ENCODE peak calls at places on chromosomes 3 and 15, in five cellular contexts. One of them, this sample, is unnamed.

GRCh38 chr3:53806182-53807116 is 39.8 kb downstream of the CHDH start:
- DNase-seq in IMR-90: peak; percentile 82
- DNase-seq in body of pancreas: peak; percentile 79
- DNase-seq in mesendoderm: no peak
- DNase-seq in thoracic aorta: no peak
- DNase-seq in this sample: peak; percentile 60

GRCh38 chr3:159840900-159841299 is 147.7 kb upstream of the IL12A start:
- DNase-seq in IMR-90: no peak
- DNase-seq in body of pancreas: no peak
- DNase-seq in mesendoderm: no peak
- DNase-seq in thoracic aorta: no peak
- DNase-seq in this sample: no peak

GRCh38 chr3:47065681-47066080 is 86.2 kb downstream of the NBEAL2 start:
- DNase-seq in IMR-90: no peak
- DNase-seq in body of pancreas: no peak
- DNase-seq in mesendoderm: no peak
- DNase-seq in thoracic aorta: no peak
- DNase-seq in this sample: no peak

GRCh38 chr3:194562986-194563385 is 70.2 kb downstream of the TMEM44 start:
- DNase-seq in IMR-90: no peak
- DNase-seq in body of pancreas: no peak
- DNase-seq in mesendoderm: no peak
- DNase-seq in thoracic aorta: no peak
- DNase-seq in this sample: no peak

GRCh38 chr3:52527732-52528595 is 5.7 kb downstream of the NT5DC2 start:
- DNase-seq in IMR-90: no peak
- DNase-seq in body of pancreas: no peak
- DNase-seq in mesendoderm: no peak
- DNase-seq in thoracic aorta: no peak
- DNase-seq in this sample: no peak

GRCh38 chr15:79218588-79219200 is 63.8 kb upstream of the ANKRD34C start:
- DNase-seq in IMR-90: peak; percentile 17
- DNase-seq in body of pancreas: no peak
- DNase-seq in mesendoderm: no peak
- DNase-seq in thoracic aorta: no peak
- DNase-seq in this sample: no peak

GRCh38 chr3:170712336-170712735 is 126.5 kb upstream of the SLC7A14 start:
- DNase-seq in IMR-90: peak; percentile 41
- DNase-seq in body of pancreas: no peak
- DNase-seq in mesendoderm: no peak
- DNase-seq in thoracic aorta: no peak
- DNase-seq in this sample: no peak

GRCh38 chr3:195221876-195222617 is 48.9 kb downstream of the XXYLT1 start:
- DNase-seq in IMR-90: no peak
- DNase-seq in body of pancreas: no peak
- DNase-seq in mesendoderm: no peak
- DNase-seq in thoracic aorta: no peak
- DNase-seq in this sample: no peak

GRCh38 chr3:59573911-59574310 is 524.1 kb upstream of the CFAP20DC start:
- DNase-seq in IMR-90: peak; percentile 88
- DNase-seq in body of pancreas: peak; percentile 13
- DNase-seq in mesendoderm: no peak
- DNase-seq in thoracic aorta: no peak
- DNase-seq in this sample: no peak

GRCh38 chr3:37338500-37338899 is 164.1 kb upstream of the LRRFIP2 start:
- DNase-seq in IMR-90: no peak
- DNase-seq in body of pancreas: no peak
- DNase-seq in mesendoderm: no peak
- DNase-seq in thoracic aorta: no peak
- DNase-seq in this sample: no peak

GRCh38 chr3:48232734-48233133 is 8.2 kb upstream of the ZNF589 start:
- DNase-seq in IMR-90: peak; percentile 50
- DNase-seq in body of pancreas: peak; percentile 90
- DNase-seq in mesendoderm: peak; percentile 80
- DNase-seq in thoracic aorta: no peak
- DNase-seq in this sample: peak; percentile 69

GRCh38 chr15:48887144-48887543 is 9.2 kb downstream of the EID1 start:
- DNase-seq in IMR-90: no peak
- DNase-seq in body of pancreas: no peak
- DNase-seq in mesendoderm: peak; percentile 27
- DNase-seq in thoracic aorta: no peak
- DNase-seq in this sample: no peak

GRCh38 chr3:168123211-168124173 is 27.8 kb upstream of the GOLIM4 start:
- DNase-seq in IMR-90: peak; percentile 4
- DNase-seq in body of pancreas: no peak
- DNase-seq in mesendoderm: no peak
- DNase-seq in thoracic aorta: no peak
- DNase-seq in this sample: no peak

GRCh38 chr3:9396301-9396631 is 1.1 kb upstream of the SETD5 start:
- DNase-seq in IMR-90: peak; percentile 96
- DNase-seq in body of pancreas: peak; percentile 94
- DNase-seq in mesendoderm: peak; percentile 99
- DNase-seq in thoracic aorta: peak; percentile 72
- DNase-seq in this sample: peak; percentile 97

DNA sequence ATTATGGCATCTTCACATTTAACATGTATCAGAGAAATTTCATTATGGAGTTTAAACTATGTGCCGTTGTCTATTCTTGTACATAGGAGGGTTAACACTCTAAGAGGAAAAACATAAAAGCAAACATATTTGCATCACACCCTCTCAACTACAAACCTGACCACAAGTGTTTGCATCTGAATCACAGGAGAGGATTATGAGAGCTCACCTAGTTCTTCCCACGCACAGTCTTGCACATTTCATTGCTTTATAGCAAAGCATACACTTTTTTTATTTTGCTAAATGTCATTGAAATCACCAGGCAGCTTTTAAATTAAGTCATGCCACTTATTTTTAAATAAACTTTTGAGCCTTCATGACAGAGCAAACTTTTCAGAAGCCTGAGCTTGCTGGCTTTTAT is 12.5 kb downstream of the TRAT1 start:
- DNase-seq in IMR-90: no peak
- DNase-seq in body of pancreas: no peak
- DNase-seq in mesendoderm: no peak
- DNase-seq in thoracic aorta: no peak
- DNase-seq in this sample: no peak
- H3K4me3 ChIP-seq in IMR-90: no peak overlapping the region
- H3K4me3 ChIP-seq in body of pancreas: no peak overlapping the region
- H3K4me3 ChIP-seq in mesendoderm: no peak overlapping the region
- H3K4me3 ChIP-seq in thoracic aorta: no peak overlapping the region
- H3K4me3 ChIP-seq in this sample: no peak overlapping the region

DNA sequence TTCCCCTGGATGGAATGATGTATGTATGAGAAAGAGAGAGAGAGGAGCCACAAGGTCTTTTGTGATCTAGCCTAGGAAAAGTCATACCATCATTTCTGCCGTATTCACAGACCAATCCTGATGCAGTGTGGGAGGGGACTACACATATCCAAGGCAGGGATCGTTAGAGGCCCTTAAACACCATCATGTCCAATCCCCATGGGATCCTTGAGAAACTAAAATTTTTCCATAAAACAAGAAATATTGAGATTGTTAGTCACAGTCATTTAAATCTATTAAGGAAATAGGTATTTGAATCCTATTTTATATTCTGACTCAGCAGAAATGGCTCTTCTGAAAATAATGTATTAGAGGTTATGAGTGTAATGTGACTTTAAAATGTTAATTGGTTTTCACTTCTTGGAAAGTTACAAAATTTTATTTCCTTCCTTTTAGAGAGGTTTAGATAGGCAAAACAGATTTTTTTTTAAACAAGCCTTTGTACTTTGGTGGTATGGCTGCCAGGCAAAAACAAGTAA is 65.1 kb upstream of the TSC22D2 start:
- DNase-seq in IMR-90: no peak
- DNase-seq in body of pancreas: no peak
- DNase-seq in mesendoderm: no peak
- DNase-seq in thoracic aorta: no peak
- DNase-seq in this sample: no peak
- H3K4me1 ChIP-seq in IMR-90: peaks cover 9% of the 10 kb centered on the region
- H3K4me1 ChIP-seq in body of pancreas: no peaks in the 10 kb centered on the region
- H3K4me1 ChIP-seq in mesendoderm: peaks cover 8% of the 10 kb centered on the region
- H3K4me1 ChIP-seq in thoracic aorta: peaks cover 11% of the 10 kb centered on the region
- H3K4me1 ChIP-seq in this sample: peaks cover 20% of the 10 kb centered on the region

GRCh38 chr3:146507331-146508120 is 36.9 kb downstream of the PLSCR1 start:
- DNase-seq in IMR-90: no peak
- DNase-seq in body of pancreas: no peak
- DNase-seq in mesendoderm: peak; percentile 86
- DNase-seq in thoracic aorta: no peak
- DNase-seq in this sample: no peak

GRCh38 chr3:146517684-146518435 is 26.5 kb downstream of the PLSCR1 start:
- DNase-seq in IMR-90: no peak
- DNase-seq in body of pancreas: peak; percentile 66
- DNase-seq in mesendoderm: no peak
- DNase-seq in thoracic aorta: no peak
- DNase-seq in this sample: peak; percentile 39

GRCh38 chr3:146511402-146512134 is 32.8 kb downstream of the PLSCR1 start:
- DNase-seq in IMR-90: no peak
- DNase-seq in body of pancreas: peak; percentile 60
- DNase-seq in mesendoderm: peak; percentile 60
- DNase-seq in thoracic aorta: no peak
- DNase-seq in this sample: peak; percentile 61

DNA sequence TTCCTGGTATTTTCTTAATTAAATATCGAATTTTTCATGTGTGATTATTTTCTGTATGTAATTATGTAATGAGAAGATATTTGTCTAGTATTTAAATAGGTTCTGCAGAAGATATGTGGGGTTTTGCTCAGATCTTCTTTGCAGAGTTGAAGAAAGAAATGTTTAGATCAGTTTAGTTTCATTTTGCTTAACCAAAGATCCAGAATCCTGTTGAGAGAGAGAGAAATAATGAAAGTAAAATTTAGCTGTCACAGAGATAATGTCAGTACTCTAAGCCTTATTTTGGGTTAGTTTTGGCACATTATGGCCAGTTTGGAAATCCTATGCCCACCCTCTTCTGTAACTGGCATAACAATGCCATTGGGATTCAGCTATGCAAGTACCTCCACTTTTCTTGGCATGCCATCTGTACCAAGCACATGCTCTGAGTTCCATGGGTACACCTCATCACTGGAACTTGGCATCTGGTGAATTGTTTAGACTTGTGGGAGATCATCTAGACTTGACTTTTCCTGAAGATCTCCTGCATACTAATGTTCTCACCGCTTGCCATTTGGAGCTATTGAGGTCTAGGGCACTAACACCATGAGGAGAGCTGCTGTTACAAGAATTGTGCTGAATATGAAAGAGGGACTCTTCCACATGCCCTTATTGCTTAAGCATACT is 30.9 kb downstream of the PLSCR1 start:
- DNase-seq in IMR-90: peak; percentile 16
- DNase-seq in body of pancreas: no peak
- DNase-seq in mesendoderm: no peak
- DNase-seq in thoracic aorta: no peak
- DNase-seq in this sample: no peak
- H3K4me3 ChIP-seq in IMR-90: peak overlapping the region; percentile 22
- H3K4me3 ChIP-seq in body of pancreas: no peak overlapping the region
- H3K4me3 ChIP-seq in mesendoderm: no peak overlapping the region
- H3K4me3 ChIP-seq in thoracic aorta: peak overlapping the region; percentile 27
- H3K4me3 ChIP-seq in this sample: no peak overlapping the region

GRCh38 chr15:92886229-92886628 is 13.9 kb upstream of the CHD2 start:
- DNase-seq in IMR-90: no peak
- DNase-seq in body of pancreas: no peak
- DNase-seq in mesendoderm: no peak
- DNase-seq in thoracic aorta: no peak
- DNase-seq in this sample: no peak

GRCh38 chr15:92884459-92884812 is 15.7 kb upstream of the CHD2 start:
- DNase-seq in IMR-90: no peak
- DNase-seq in body of pancreas: no peak
- DNase-seq in mesendoderm: no peak
- DNase-seq in thoracic aorta: no peak
- DNase-seq in this sample: no peak

GRCh38 chr15:92883643-92884458 is 16.3 kb upstream of the CHD2 start:
- DNase-seq in IMR-90: peak; percentile 62
- DNase-seq in body of pancreas: no peak
- DNase-seq in mesendoderm: peak; percentile 49
- DNase-seq in thoracic aorta: no peak
- DNase-seq in this sample: peak; percentile 32

GRCh38 chr15:92886815-92887214 is 13.3 kb upstream of the CHD2 start:
- DNase-seq in IMR-90: no peak
- DNase-seq in body of pancreas: no peak
- DNase-seq in mesendoderm: no peak
- DNase-seq in thoracic aorta: no peak
- DNase-seq in this sample: no peak

GRCh38 chr15:92884813-92885461 is 15.2 kb upstream of the CHD2 start:
- DNase-seq in IMR-90: peak; percentile 28
- DNase-seq in body of pancreas: no peak
- DNase-seq in mesendoderm: no peak
- DNase-seq in thoracic aorta: no peak
- DNase-seq in this sample: no peak
- H3K4me1 ChIP-seq in IMR-90: peaks cover 7% of the 10 kb centered on the region
- H3K4me1 ChIP-seq in body of pancreas: peaks cover 49% of the 10 kb centered on the region
- H3K4me1 ChIP-seq in mesendoderm: peaks cover 6% of the 10 kb centered on the region
- H3K4me1 ChIP-seq in thoracic aorta: peaks cover 37% of the 10 kb centered on the region
- H3K4me1 ChIP-seq in this sample: peaks cover 30% of the 10 kb centered on the region